ENCODE peak calls at places on chromosomes 16 and 17, in four cellular contexts. H, F, P and T are unnamed samples.
A peak's percentile ranks its signal among the peaks of the same experiment; 100 is the strongest.

GRCh38 chr17:50060951-50061712 is 5.2 kb downstream of the ITGA3 start:
- DNase-seq in H (no peak), F (no peak), P (no peak), T (no peak)

GRCh38 chr17:44218344-44219125 is 940 bp downstream of the UBTF start:
- DNase-seq in H (no peak), F (peak; percentile 94), P (peak; percentile 95), T (peak; percentile 72)

GRCh38 chr17:56699186-56699895 is 105.8 kb downstream of the NOG start:
- DNase-seq in H (peak; percentile 78), F (no peak), P (peak; percentile 38), T (peak; percentile 51)

GRCh38 chr16:72937360-72937759 is 110.6 kb downstream of the ZFHX3 start:
- DNase-seq in H (no peak), F (no peak), P (no peak), T (no peak)

GRCh38 chr17:50469005-50469605 is 425 bp upstream of the CHAD start:
- DNase-seq in H (no peak), F (no peak), P (peak; percentile 86), T (peak; percentile 27)

GRCh38 chr17:3004925-3005324 is 58.5 kb downstream of the OR1D5 start:
- DNase-seq in H (no peak), F (no peak), P (peak; percentile 62), T (no peak)

GRCh38 chr16:2282262-2282661 is 14.3 kb upstream of the RNPS1 start:
- DNase-seq in H (no peak), F (no peak), P (no peak), T (no peak)

GRCh38 chr16:24360936-24361335 is 104.8 kb downstream of the CACNG3 start:
- DNase-seq in H (no peak), F (no peak), P (no peak), T (no peak)

GRCh38 chr17:12445331-12445730 is 220.4 kb upstream of the MYOCD start:
- DNase-seq in H (no peak), F (no peak), P (no peak), T (no peak)

GRCh38 chr17:82216301-82217119 is 3.9 kb upstream of the CCDC57 start:
- DNase-seq in H (no peak), F (no peak), P (peak; percentile 54), T (no peak)

GRCh38 chr17:36837616-36838272 is 99.5 kb upstream of the LHX1 start:
- DNase-seq in H (no peak), F (no peak), P (no peak), T (peak; percentile 47)

GRCh38 chr17:69609495-69610315 is 195.2 kb downstream of the MAP2K6 start:
- DNase-seq in H (peak; percentile 19), F (peak; percentile 13), P (no peak), T (peak; percentile 41)

GRCh38 chr16:17342031-17342430 is 128.7 kb downstream of the XYLT1 start:
- DNase-seq in H (no peak), F (no peak), P (no peak), T (no peak)

GRCh38 chr16:67800252-67801046 is 5.9 kb downstream of the RANBP10 start:
- DNase-seq in H (no peak), F (peak; percentile 44), P (no peak), T (no peak)

GRCh38 chr16:80309178-80309577 is 231.6 kb upstream of the DYNLRB2 start:
- DNase-seq in H (no peak), F (no peak), P (no peak), T (no peak)

GRCh38 chr17:61457226-61457983 is 5.2 kb downstream of the TBX4 start:
- DNase-seq in H (no peak), F (no peak), P (no peak), T (peak; percentile 55)

GRCh38 chr17:12727076-12727750 is 61.5 kb downstream of the MYOCD start:
- DNase-seq in H (no peak), F (no peak), P (no peak), T (no peak)

GRCh38 chr17:39027037-39027436 is 59.8 kb upstream of the FBXO47 start:
- DNase-seq in H (no peak), F (no peak), P (peak; percentile 63), T (peak; percentile 72)

GRCh38 chr17:18247613-18248001 is 10.9 kb downstream of the FLII start:
- DNase-seq in H (no peak), F (no peak), P (no peak), T (no peak)

GRCh38 chr16:2056681-2057407 is 9.1 kb downstream of the TSC2 start:
- DNase-seq in H (no peak), F (no peak), P (no peak), T (no peak)

GRCh38 chr17:43982171-43982570 is 22.3 kb upstream of the NAGS start:
- DNase-seq in H (no peak), F (no peak), P (no peak), T (no peak)

GRCh38 chr17:71413935-71414334 is 706.9 kb upstream of the SOX9 start:
- DNase-seq in H (no peak), F (no peak), P (no peak), T (no peak)

GRCh38 chr16:75476817-75477216 is 12.3 kb upstream of the TMEM170A start:
- DNase-seq in H (no peak), F (no peak), P (no peak), T (no peak)
- TF ChIP-seq TEAD4 in H (no peak), F (no peak), P (no peak), T (no peak)

DNA sequence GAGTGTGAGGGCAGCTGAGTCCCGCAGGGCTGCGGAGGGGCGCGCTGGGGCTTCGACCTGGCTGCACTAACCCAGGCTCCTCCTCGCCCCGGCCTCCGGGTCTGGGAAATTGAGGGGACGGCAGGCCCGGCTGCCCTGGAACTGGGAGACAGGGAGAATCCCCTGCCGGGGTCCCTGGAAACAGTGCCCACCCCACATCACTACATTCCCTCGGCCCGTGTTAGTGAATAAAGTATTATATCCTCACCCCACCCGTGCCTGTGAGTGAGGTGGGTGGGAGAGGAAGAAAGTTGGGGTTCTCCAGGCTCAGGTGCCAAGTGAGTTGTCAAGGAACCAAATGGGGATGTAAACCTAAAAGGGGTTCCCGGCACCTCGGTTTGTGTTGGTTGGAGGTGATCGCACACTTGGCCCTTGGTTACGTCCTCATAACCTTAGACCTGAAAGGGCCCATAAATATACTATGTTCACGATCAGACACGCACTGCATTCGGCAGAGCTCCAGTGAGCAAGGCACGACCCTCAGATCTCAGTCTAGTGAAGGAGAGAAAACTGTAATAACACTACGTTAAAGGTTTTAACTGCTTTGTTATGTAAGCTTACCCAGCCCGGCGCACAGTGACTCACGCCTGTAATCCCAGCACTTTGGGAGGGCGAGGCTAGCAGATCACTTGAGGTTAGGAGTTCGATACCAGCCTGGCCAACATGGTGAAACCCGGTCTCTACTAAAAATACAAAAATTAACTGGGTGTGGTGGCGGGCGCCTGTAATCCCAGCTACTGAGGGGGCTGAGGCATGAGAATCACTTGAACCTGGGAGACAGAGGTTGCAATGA is 11.2 kb downstream of the ZNF771 start:
- DNase-seq in H (no peak), F (no peak), P (no peak), T (no peak)
- TF ChIP-seq TEAD4 in H (no peak), F (no peak), P (no peak), T (no peak)

GRCh38 chr16:11534262-11534661 is 52.5 kb downstream of the LITAF start:
- DNase-seq in H (no peak), F (no peak), P (no peak), T (no peak)
- TF ChIP-seq TEAD4 in H (no peak), F (no peak), P (no peak), T (no peak)

DNA sequence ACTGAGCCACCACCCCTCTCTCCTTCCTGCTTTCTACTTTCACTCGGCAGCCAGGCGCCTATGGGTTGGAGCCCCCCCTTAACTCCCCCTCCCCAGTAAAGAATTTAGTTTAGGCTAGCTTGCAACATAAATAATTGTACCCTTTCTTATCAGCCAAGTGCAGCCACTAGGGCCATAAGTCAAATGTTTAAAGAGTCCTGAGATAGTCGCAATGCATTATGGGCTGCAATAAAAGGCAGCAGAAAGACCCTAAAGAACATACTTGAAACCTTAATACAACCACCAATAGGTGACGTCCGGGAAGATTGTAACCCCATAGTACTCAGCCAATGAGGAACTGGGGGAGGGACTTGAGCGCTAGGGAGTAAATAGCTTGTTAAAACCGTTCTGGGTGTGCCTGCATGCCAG is 40.5 kb downstream of the C16orf82 start:
- DNase-seq in H (no peak), F (peak; percentile 39), P (no peak), T (no peak)
- TF ChIP-seq TEAD4 in H (no peak), F (peak; percentile 82), P (no peak), T (no peak)

DNA sequence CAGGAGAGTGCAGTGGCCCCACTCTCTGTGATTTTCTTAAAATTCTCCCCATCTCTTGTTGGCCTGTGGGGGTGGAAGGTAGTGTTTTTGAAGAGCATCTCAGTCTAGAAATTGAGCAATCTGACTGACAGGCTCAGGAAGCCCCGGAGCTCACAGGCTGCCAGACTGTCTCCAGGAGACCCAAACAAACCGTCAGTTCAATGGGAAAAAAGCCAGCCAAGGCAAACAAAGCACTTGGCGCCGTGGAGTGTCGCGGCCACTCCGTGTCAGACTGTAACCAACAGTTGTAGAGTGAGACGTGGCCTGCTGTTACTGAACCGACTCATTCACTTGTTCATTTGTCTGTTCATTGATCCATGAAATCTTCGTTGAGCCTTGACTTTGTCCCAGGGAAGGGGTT is 33.7 kb downstream of the RGS9 start:
- DNase-seq in H (no peak), F (no peak), P (no peak), T (no peak)
- TF ChIP-seq TEAD4 in H (no peak), F (no peak), P (no peak), T (no peak)

GRCh38 chr16:11440657-11441012 is 95.4 kb downstream of the RMI2 start:
- DNase-seq in H (no peak), F (no peak), P (no peak), T (no peak)
- TF ChIP-seq TEAD4 in H (no peak), F (no peak), P (no peak), T (no peak)

GRCh38 chr16:53826658-53827057 is 122.7 kb downstream of the FTO start:
- DNase-seq in H (no peak), F (no peak), P (no peak), T (no peak)

GRCh38 chr16:53827741-53828140 is 123.8 kb downstream of the FTO start:
- DNase-seq in H (no peak), F (no peak), P (no peak), T (no peak)

GRCh38 chr16:53821957-53822625 is 118.1 kb downstream of the FTO start:
- DNase-seq in H (no peak), F (no peak), P (no peak), T (no peak)

GRCh38 chr16:53821487-53821886 is 117.5 kb downstream of the FTO start:
- DNase-seq in H (no peak), F (no peak), P (no peak), T (no peak)

DNA sequence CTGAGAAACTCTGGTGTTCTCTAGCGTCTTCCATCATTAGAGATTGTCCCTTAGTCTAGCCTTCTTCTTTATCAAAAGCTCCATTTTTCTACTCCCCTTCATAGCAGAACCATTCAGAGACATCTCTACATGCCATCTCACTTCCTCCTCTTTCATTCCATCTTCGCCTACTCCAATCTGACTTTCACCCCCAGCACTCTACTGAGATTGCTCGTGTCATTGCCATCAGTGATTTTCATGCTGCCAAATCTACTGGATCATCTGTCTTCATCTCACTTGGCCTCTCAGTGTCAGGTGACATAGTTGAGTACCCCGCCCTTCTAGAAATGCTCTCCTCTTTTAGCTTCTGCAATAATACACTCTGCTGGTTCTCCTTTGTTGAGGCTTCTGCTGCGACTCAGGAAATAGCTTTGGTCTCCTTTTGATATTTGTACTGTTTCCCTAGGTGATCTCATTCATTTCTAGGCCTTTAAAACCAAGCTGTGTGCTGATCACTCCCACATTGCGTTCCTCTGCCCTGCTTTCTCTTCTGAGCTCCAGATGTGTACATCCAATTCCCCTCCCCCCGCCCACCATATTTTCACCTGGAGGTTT is 119.1 kb downstream of the FTO start:
- DNase-seq in H (no peak), F (no peak), P (no peak), T (no peak)
- TF ChIP-seq TEAD4 in H (no peak), F (no peak), P (no peak), T (no peak)